ENCODE peak calls at places on chromosome 22, in ten cellular contexts. B is H1; Q is IMR-90; Z is fibroblast of mammary gland; K is RWPE1; S is A549; W is upper lobe of right lung; L is left lung; O is breast epithelium; Y is CD4-positive, alpha-beta T cell. R is an unnamed sample.
A peak's percentile ranks its signal among the peaks of the same experiment; 100 is the strongest.

GRCh38 chr22:24894998-24895397 is 51.5 kb downstream of the LHFPL7 start:
- DNase-seq in B (no peak), Q (no peak), Z (peak; percentile 62), K (peak; percentile 56), S (peak; percentile 72), W (peak; percentile 79), L (peak; percentile 80), O (peak; percentile 76), Y (no peak), R (no peak)

GRCh38 chr22:27409299-27409698 is 392.3 kb downstream of the MN1 start:
- DNase-seq in B (no peak), Q (no peak), Z (peak; percentile 38), K (no peak), S (no peak), W (no peak), L (no peak), O (no peak), Y (no peak), R (no peak)

GRCh38 chr22:30824711-30825110 is 130.0 kb downstream of the OSBP2 start:
- DNase-seq in B (no peak), Q (no peak), Z (no peak), K (no peak), S (no peak), W (peak; percentile 13), L (no peak), O (no peak), Y (no peak), R (no peak)

GRCh38 chr22:26658161-26658560 is 773 bp downstream of the MIAT start:
- DNase-seq in B (no peak), Q (no peak), Z (no peak), K (no peak), S (no peak), W (no peak), L (no peak), O (no peak), Y (no peak), R (no peak)

GRCh38 chr22:50182176-50183081 is 3.3 kb upstream of the TRABD start:
- DNase-seq in B (no peak), Q (no peak), Z (no peak), K (no peak), S (no peak), W (peak; percentile 85), L (peak; percentile 76), O (peak; percentile 85), Y (no peak), R (no peak)

GRCh38 chr22:24423519-24424000 is 3.8 kb upstream of the ADORA2A start:
- DNase-seq in B (no peak), Q (no peak), Z (no peak), K (peak; percentile 43), S (peak; percentile 21), W (peak; percentile 86), L (peak; percentile 96), O (peak; percentile 64), Y (peak; percentile 73), R (peak; percentile 65)

GRCh38 chr22:33589297-33589696 is 331.0 kb downstream of the LARGE1 start:
- DNase-seq in B (no peak), Q (no peak), Z (no peak), K (no peak), S (no peak), W (no peak), L (no peak), O (no peak), Y (no peak), R (no peak)

GRCh38 chr22:20611418-20611817 is 104.0 kb downstream of the MED15 start:
- DNase-seq in B (no peak), Q (no peak), Z (no peak), K (no peak), S (no peak), W (no peak), L (no peak), O (no peak), Y (no peak), R (no peak)

DNA sequence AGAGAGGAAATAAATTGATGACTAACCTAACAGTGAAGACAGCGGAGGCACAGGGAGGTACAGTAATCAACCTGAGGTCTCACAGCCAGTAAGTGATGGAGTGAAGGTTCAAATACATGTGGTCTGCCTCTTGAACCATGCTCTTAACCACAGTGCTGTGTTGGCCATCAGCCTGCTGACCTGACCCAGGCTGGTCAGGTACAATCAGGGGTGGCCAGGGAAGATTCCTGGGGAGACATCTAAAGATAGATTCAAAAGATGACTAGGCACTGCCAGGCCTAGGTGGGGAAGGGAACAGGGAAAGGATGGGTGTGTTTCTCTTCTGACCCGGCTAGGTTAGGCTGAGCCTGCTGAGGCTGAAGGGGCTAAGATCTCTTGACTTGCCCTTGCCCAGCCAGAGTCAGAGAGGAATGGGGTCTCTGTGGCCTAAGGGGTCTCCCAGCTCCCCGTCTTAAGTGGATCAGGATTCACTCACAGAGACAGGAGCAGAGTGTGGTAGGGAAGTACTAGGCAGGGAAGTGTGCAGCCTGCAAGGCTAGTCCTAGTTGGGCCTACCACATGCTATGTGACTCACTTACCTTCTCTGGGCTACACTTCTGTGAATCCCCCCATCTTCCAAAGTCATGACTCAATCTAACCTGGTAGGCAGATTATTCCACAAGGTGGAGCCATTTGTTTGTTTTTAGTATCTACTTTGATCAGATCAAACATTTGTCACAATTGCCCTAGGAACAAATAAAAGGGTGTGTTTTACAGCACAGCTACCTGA is 10.4 kb upstream of the SREBF2 start:
- DNase-seq in B (no peak), Q (peak; percentile 82), Z (peak; percentile 85), K (peak; percentile 64), S (peak; percentile 62), W (no peak), L (no peak), O (no peak), Y (no peak), R (no peak)
- TF ChIP-seq CTCF in B (no peak), Q (peak; percentile 64), Z (peak; percentile 51), K (peak; percentile 45), S (peak; percentile 68), W (peak; percentile 57), L (peak; percentile 31), O (no peak), Y (peak; percentile 60), R (peak; percentile 41)

DNA sequence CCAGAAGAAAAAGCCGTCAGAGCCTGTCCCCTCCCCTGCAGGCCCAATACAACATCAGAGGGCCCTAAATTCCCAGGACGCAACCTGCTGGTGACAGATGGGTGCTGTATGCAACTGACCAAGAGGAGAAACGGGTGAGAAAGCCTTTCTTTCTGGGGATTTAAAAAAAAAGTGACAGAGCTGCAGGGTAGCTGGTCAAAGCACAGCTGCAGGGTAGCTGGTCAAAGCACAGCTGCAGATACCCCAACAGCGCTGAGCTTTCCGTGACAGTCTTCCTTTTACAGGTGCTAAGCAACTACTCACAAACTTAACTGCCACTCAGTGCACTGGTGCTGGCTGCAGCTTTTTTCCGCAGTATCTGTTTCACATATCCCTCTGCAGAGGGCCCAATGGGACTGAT is 17.8 kb downstream of the AP1B1 start:
- DNase-seq in B (no peak), Q (no peak), Z (no peak), K (no peak), S (no peak), W (no peak), L (no peak), O (no peak), Y (no peak), R (peak; percentile 16)
- TF ChIP-seq CTCF in B (peak; percentile 16), Q (no peak), Z (no peak), K (no peak), S (no peak), W (no peak), L (no peak), O (no peak), Y (no peak), R (peak; percentile 23)

GRCh38 chr22:29739346-29739875 is 19.6 kb downstream of the CABP7 start:
- DNase-seq in B (no peak), Q (no peak), Z (no peak), K (no peak), S (no peak), W (no peak), L (peak; percentile 51), O (no peak), Y (no peak), R (no peak)

GRCh38 chr22:29734853-29735252 is 15.1 kb downstream of the CABP7 start:
- DNase-seq in B (no peak), Q (no peak), Z (no peak), K (no peak), S (no peak), W (no peak), L (no peak), O (no peak), Y (no peak), R (no peak)

GRCh38 chr22:29740216-29740615 is 20.4 kb downstream of the CABP7 start:
- DNase-seq in B (no peak), Q (no peak), Z (no peak), K (no peak), S (no peak), W (no peak), L (no peak), O (no peak), Y (no peak), R (no peak)

GRCh38 chr22:29738118-29738815 is 18.5 kb downstream of the CABP7 start:
- DNase-seq in B (no peak), Q (no peak), Z (no peak), K (no peak), S (no peak), W (no peak), L (peak; percentile 44), O (no peak), Y (no peak), R (no peak)

GRCh38 chr22:29737251-29738117 is 17.7 kb downstream of the CABP7 start:
- DNase-seq in B (no peak), Q (no peak), Z (no peak), K (no peak), S (no peak), W (peak; percentile 61), L (peak; percentile 65), O (no peak), Y (no peak), R (no peak)
- TF ChIP-seq CTCF in B (no peak), Q (no peak), Z (no peak), K (no peak), S (no peak), W (no peak), L (no peak), O (no peak), Y (no peak), R (no peak)

GRCh38 chr22:37018815-37019308 is 385 bp downstream of the TST start:
- DNase-seq in B (no peak), Q (peak; percentile 55), Z (peak; percentile 41), K (peak; percentile 28), S (peak; percentile 21), W (peak; percentile 83), L (peak; percentile 89), O (no peak), Y (no peak), R (no peak)

GRCh38 chr22:37018086-37018814 is 997 bp downstream of the TST start:
- DNase-seq in B (no peak), Q (no peak), Z (no peak), K (no peak), S (no peak), W (no peak), L (no peak), O (no peak), Y (no peak), R (no peak)

GRCh38 chr22:37020192-37020479 is 594 bp downstream of the MPST start:
- DNase-seq in B (no peak), Q (peak; percentile 47), Z (peak; percentile 63), K (peak; percentile 39), S (peak; percentile 61), W (no peak), L (no peak), O (no peak), Y (no peak), R (no peak)

GRCh38 chr22:37021041-37021440 is 1.5 kb downstream of the MPST start:
- DNase-seq in B (no peak), Q (no peak), Z (no peak), K (no peak), S (no peak), W (no peak), L (no peak), O (no peak), Y (no peak), R (no peak)

GRCh38 chr22:37019309-37020191 is at the start of the genes MPST and TST:
- DNase-seq in B (no peak), Q (peak; percentile 61), Z (peak; percentile 43), K (peak; percentile 44), S (peak; percentile 63), W (peak; percentile 93), L (peak; percentile 95), O (no peak), Y (peak; percentile 43), R (peak; percentile 62)
- TF ChIP-seq CTCF in B (no peak), Q (peak; percentile 4), Z (no peak), K (no peak), S (no peak), W (no peak), L (peak; percentile 10), O (no peak), Y (no peak), R (peak; percentile 30)

R was measured in progenitor cell of endocrine pancreas.